ENCODE peak calls at places on chromosomes 4 and X, in six cellular contexts. H, P, E, C, J and L are unnamed samples.

GRCh38 chr4:58274553-58274952 is 1164.4 kb upstream of the IGFBP7 start:
- DNase-seq in H (no peak), P (no peak), E (no peak), C (no peak), J (no peak), L (no peak)

GRCh38 chrX:84064164-84064563 is 123.8 kb downstream of the RPS6KA6 start:
- DNase-seq in H (no peak), P (peak; percentile 13), E (no peak), C (no peak), J (no peak), L (peak; percentile 55)

GRCh38 chr4:148694702-148695101 is 252.5 kb upstream of the NR3C2 start:
- DNase-seq in H (no peak), P (no peak), E (no peak), C (no peak), J (no peak), L (no peak)

GRCh38 chr4:167943872-167944505 is 148.3 kb upstream of the ANXA10 start:
- DNase-seq in H (no peak), P (peak; percentile 15), E (no peak), C (no peak), J (no peak), L (peak; percentile 50)

GRCh38 chr4:98627477-98627876 is 30.9 kb downstream of the TSPAN5 start:
- DNase-seq in H (no peak), P (no peak), E (no peak), C (no peak), J (no peak), L (no peak)

GRCh38 chr4:16852168-16852567 is 46.3 kb downstream of the LDB2 start:
- DNase-seq in H (no peak), P (no peak), E (no peak), C (no peak), J (no peak), L (no peak)

GRCh38 chr4:22987861-22988260 is 295.1 kb downstream of the GBA3 start:
- DNase-seq in H (no peak), P (peak; percentile 31), E (no peak), C (no peak), J (peak; percentile 73), L (no peak)

GRCh38 chr4:80045831-80046230 is 27.2 kb downstream of the ANTXR2 start:
- DNase-seq in H (no peak), P (peak; percentile 86), E (no peak), C (no peak), J (peak; percentile 45), L (peak; percentile 78)

GRCh38 chr4:15349426-15349825 is 78.4 kb upstream of the C1QTNF7 start:
- DNase-seq in H (no peak), P (no peak), E (no peak), C (no peak), J (no peak), L (no peak)

GRCh38 chrX:116749943-116750342 is 287.2 kb upstream of the CT83 start:
- DNase-seq in H (no peak), P (no peak), E (no peak), C (no peak), J (no peak), L (no peak)

GRCh38 chr4:76532810-76533209 is 97.8 kb downstream of the SHROOM3 start:
- DNase-seq in H (no peak), P (no peak), E (no peak), C (no peak), J (no peak), L (no peak)

GRCh38 chr4:102477657-102478056 is 23.5 kb upstream of the NFKB1 start:
- DNase-seq in H (no peak), P (peak; percentile 8), E (no peak), C (no peak), J (no peak), L (no peak)

GRCh38 chr4:5912614-5913019 is 19.7 kb upstream of the CRMP1 start:
- DNase-seq in H (no peak), P (no peak), E (no peak), C (no peak), J (no peak), L (no peak)

GRCh38 chr4:183763990-183764754 is 105.1 kb downstream of the TRAPPC11 start:
- DNase-seq in H (no peak), P (no peak), E (peak; percentile 42), C (no peak), J (no peak), L (no peak)

GRCh38 chrX:103999234-103999633 is 14.3 kb downstream of the H2BW1 start:
- DNase-seq in H (no peak), P (no peak), E (no peak), C (no peak), J (no peak), L (no peak)

GRCh38 chrX:46208225-46208854 is 336.9 kb downstream of the ZNF674 start:
- DNase-seq in H (no peak), P (peak; percentile 3), E (no peak), C (no peak), J (no peak), L (peak; percentile 35)

GRCh38 chr4:56040842-56041241 is 92.1 kb downstream of the CEP135 start:
- DNase-seq in H (no peak), P (no peak), E (no peak), C (no peak), J (no peak), L (no peak)

GRCh38 chrX:14496674-14497073 is 32.7 kb upstream of the GLRA2 start:
- DNase-seq in H (no peak), P (no peak), E (no peak), C (no peak), J (no peak), L (peak; percentile 0)

GRCh38 chr4:18593297-18594002 is 571.9 kb upstream of the LCORL start:
- DNase-seq in H (peak; percentile 18), P (peak; percentile 86), E (peak; percentile 55), C (no peak), J (peak; percentile 12), L (peak; percentile 84)

GRCh38 chr4:122119739-122120138 is 32.4 kb upstream of the BLTP1 start:
- DNase-seq in H (no peak), P (no peak), E (no peak), C (no peak), J (no peak), L (no peak)

GRCh38 chr4:110533940-110534339 is 58.0 kb downstream of the ENPEP start:
- DNase-seq in H (no peak), P (peak; percentile 98), E (no peak), C (no peak), J (peak; percentile 97), L (peak; percentile 99)

GRCh38 chr4:82984459-82984858 is 26.2 kb downstream of the LIN54 start:
- DNase-seq in H (no peak), P (peak; percentile 36), E (no peak), C (no peak), J (no peak), L (peak; percentile 27)

GRCh38 chr4:169243808-169244207 is 26.9 kb downstream of the SH3RF1 start:
- DNase-seq in H (no peak), P (peak; percentile 82), E (no peak), C (no peak), J (peak; percentile 76), L (peak; percentile 88)

GRCh38 chrX:112008724-112009123 is 73.9 kb downstream of the TRPC5 start:
- DNase-seq in H (no peak), P (no peak), E (no peak), C (no peak), J (no peak), L (no peak)

GRCh38 chr4:624705-625590 is at the start of gene PDE6B:
- DNase-seq in H (no peak), P (no peak), E (no peak), C (no peak), J (no peak), L (no peak)

GRCh38 chr4:182067828-182068227 is 175.4 kb upstream of the TENM3 start:
- DNase-seq in H (no peak), P (no peak), E (no peak), C (no peak), J (no peak), L (no peak)

GRCh38 chr4:94827481-94828110 is 69.8 kb downstream of the BMPR1B start:
- DNase-seq in H (no peak), P (peak; percentile 68), E (no peak), C (no peak), J (peak; percentile 21), L (peak; percentile 55)

GRCh38 chrX:8849945-8850344 is 48.8 kb upstream of the FAM9A start:
- DNase-seq in H (no peak), P (no peak), E (no peak), C (no peak), J (no peak), L (no peak)
- TF ChIP-seq CTCF in H (no peak), P (peak; percentile 3), E (no peak), C (no peak), J (no peak), L (no peak)

DNA sequence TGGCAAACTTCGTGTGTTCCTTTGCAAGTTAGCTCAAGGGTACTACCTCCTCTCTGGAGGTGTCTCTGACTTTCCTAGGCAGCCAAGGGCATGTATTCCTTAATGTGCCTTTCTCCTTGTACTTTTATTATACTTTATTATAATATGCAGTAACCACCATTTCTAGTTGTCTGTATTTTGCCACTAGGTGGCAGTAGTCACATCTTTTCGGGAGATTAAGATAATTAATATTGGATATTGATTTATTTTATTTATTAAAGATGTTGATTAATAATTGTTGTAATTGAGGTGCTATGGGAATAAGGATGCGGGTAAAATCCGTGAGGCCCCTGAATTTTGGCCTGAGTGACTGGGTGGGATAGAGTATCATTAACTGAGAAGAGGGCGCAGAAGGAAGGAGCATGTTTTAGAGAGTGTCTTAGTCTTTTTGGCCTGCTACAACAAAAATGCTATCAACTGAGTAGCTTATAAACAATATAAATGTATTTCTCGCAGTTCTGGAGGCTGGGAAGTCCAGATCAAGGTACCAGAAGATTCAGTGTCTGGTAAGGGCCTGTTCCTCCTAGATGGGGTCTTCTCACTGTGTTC is 153.3 kb downstream of the TMEM164 start:
- DNase-seq in H (no peak), P (no peak), E (no peak), C (no peak), J (no peak), L (no peak)
- TF ChIP-seq CTCF in H (peak; percentile 54), P (peak; percentile 39), E (peak; percentile 59), C (peak; percentile 50), J (no peak), L (peak; percentile 22)

GRCh38 chrX:131626681-131627296 is 82.9 kb downstream of the OR13H1 start:
- DNase-seq in H (no peak), P (peak; percentile 10), E (no peak), C (no peak), J (no peak), L (peak; percentile 0)
- TF ChIP-seq CTCF in H (no peak), P (no peak), E (no peak), C (no peak), J (no peak), L (peak; percentile 21)

GRCh38 chrX:136200466-136200865 is 50.7 kb downstream of the MAP7D3 start:
- DNase-seq in H (no peak), P (no peak), E (no peak), C (no peak), J (no peak), L (peak; percentile 44)
- TF ChIP-seq CTCF in H (peak; percentile 21), P (peak; percentile 35), E (peak; percentile 42), C (no peak), J (peak; percentile 17), L (peak; percentile 30)